ENCODE peak calls at places on chromosomes 3 and 15, in ten cellular contexts. U is BE2C, F is neuronal stem cell, A is kidney, Y is heart left ventricle, J is NT2/D1, E is gastrocnemius medialis, T is cardiac muscle cell, H is psoas muscle, Q is mesenchymal stem cell. C is an unnamed sample. For H3K4me1 and H3K9me3, the result is how much of the 10 kb centered on the place peaks cover.

GRCh38 chr3:33186524-33187367 is 31.9 kb downstream of the SUSD5 start:
- DNase-seq in U (no peak), F (no peak), A (no peak), Y (no peak), J (no peak), E (no peak), T (peak), H (no peak), Q (peak), C (no peak)

GRCh38 chr3:187979543-187979942 is 174.4 kb upstream of the LPP start:
- DNase-seq in U (no peak), F (no peak), A (no peak), Y (no peak), J (no peak), E (no peak), T (no peak), H (no peak), Q (no peak), C (no peak)

GRCh38 chr3:72080101-72080500 is 295.2 kb upstream of the PROK2 start:
- DNase-seq in U (no peak), F (no peak), A (no peak), Y (no peak), J (no peak), E (no peak), T (no peak), H (no peak), Q (no peak), C (no peak)

GRCh38 chr3:2735392-2735894 is 374.7 kb downstream of the IL5RA start:
- DNase-seq in U (no peak), F (no peak), A (no peak), Y (no peak), J (no peak), E (no peak), T (no peak), H (no peak), Q (no peak), C (no peak)

GRCh38 chr3:174270841-174271240 is 588.3 kb upstream of the NAALADL2 start:
- DNase-seq in U (no peak), F (no peak), A (no peak), Y (no peak), J (no peak), E (no peak), T (peak), H (no peak), Q (peak), C (no peak)

GRCh38 chr15:74664028-74664616 is 31.7 kb downstream of the EDC3 start:
- DNase-seq in U (no peak), F (no peak), A (no peak), Y (no peak), J (no peak), E (peak), T (peak), H (peak), Q (peak), C (no peak)

GRCh38 chr3:18425641-18426403 is 683 bp upstream of the SATB1 start:
- DNase-seq in U (peak), F (no peak), A (peak), Y (peak), J (no peak), E (no peak), T (peak), H (peak), Q (peak), C (peak)

GRCh38 chr3:129608087-129608935 is 1.8 kb upstream of the PLXND1 start:
- DNase-seq in U (peak), F (no peak), A (no peak), Y (no peak), J (no peak), E (no peak), T (peak), H (no peak), Q (peak), C (no peak)

GRCh38 chr3:156673732-156674045 is 701 bp upstream of the TIPARP start:
- DNase-seq in U (no peak), F (no peak), A (no peak), Y (no peak), J (no peak), E (no peak), T (no peak), H (no peak), Q (no peak), C (no peak)

GRCh38 chr3:15958692-15959433 is 161.1 kb upstream of the ANKRD28 start:
- DNase-seq in U (no peak), F (no peak), A (no peak), Y (no peak), J (no peak), E (no peak), T (no peak), H (no peak), Q (peak), C (no peak)

GRCh38 chr3:182910939-182911781 is 69.2 kb downstream of the DCUN1D1 start:
- DNase-seq in U (no peak), F (no peak), A (no peak), Y (no peak), J (no peak), E (no peak), T (no peak), H (no peak), Q (no peak), C (no peak)

GRCh38 chr3:34742151-34742550 is 897.2 kb upstream of the ARPP21 start:
- DNase-seq in U (no peak), F (no peak), A (no peak), Y (no peak), J (no peak), E (no peak), T (no peak), H (no peak), Q (no peak), C (no peak)

GRCh38 chr3:102006812-102007485 is 157.6 kb downstream of the NFKBIZ start:
- DNase-seq in U (no peak), F (no peak), A (no peak), Y (peak), J (no peak), E (peak), T (peak), H (no peak), Q (peak), C (no peak)

GRCh38 chr3:110526732-110527727 is 544.6 kb upstream of the NECTIN3 start:
- DNase-seq in U (no peak), F (peak), A (no peak), Y (no peak), J (peak), E (no peak), T (peak), H (no peak), Q (peak), C (peak)

GRCh38 chr15:61634837-61635236 is 405.7 kb upstream of the RORA start:
- DNase-seq in U (no peak), F (no peak), A (no peak), Y (no peak), J (no peak), E (no peak), T (no peak), H (no peak), Q (no peak), C (no peak)

GRCh38 chr15:70353606-70354259 is 256.0 kb upstream of the TLE3 start:
- DNase-seq in U (no peak), F (no peak), A (no peak), Y (no peak), J (no peak), E (no peak), T (no peak), H (no peak), Q (no peak), C (no peak)

GRCh38 chr3:40920041-40920440 is 279.3 kb upstream of the CTNNB1 start:
- DNase-seq in U (no peak), F (no peak), A (no peak), Y (no peak), J (peak), E (no peak), T (peak), H (no peak), Q (peak), C (no peak)

GRCh38 chr3:32685604-32686185 is 707 bp downstream of the CNOT10 start:
- DNase-seq in U (no peak), F (peak), A (no peak), Y (no peak), J (peak), E (no peak), T (peak), H (no peak), Q (no peak), C (no peak)

GRCh38 chr15:88627463-88627862 is 6.3 kb downstream of the AEN start:
- DNase-seq in U (no peak), F (no peak), A (no peak), Y (no peak), J (no peak), E (no peak), T (no peak), H (no peak), Q (no peak), C (no peak)

GRCh38 chr3:159486580-159486979 is 502.1 kb upstream of the IL12A start:
- DNase-seq in U (no peak), F (no peak), A (no peak), Y (no peak), J (no peak), E (no peak), T (peak), H (no peak), Q (no peak), C (no peak)

GRCh38 chr15:92009162-92009561 is 155.7 kb downstream of the SLCO3A1 start:
- DNase-seq in U (no peak), F (no peak), A (no peak), Y (peak), J (no peak), E (no peak), T (no peak), H (no peak), Q (no peak), C (no peak)

GRCh38 chr3:108983051-108983450 is 29.4 kb upstream of the GUCA1C start:
- DNase-seq in U (no peak), F (no peak), A (no peak), Y (no peak), J (no peak), E (no peak), T (no peak), H (no peak), Q (no peak), C (no peak)

GRCh38 chr3:132445812-132446211 is 28.5 kb downstream of the DNAJC13 start:
- DNase-seq in U (no peak), F (no peak), A (no peak), Y (no peak), J (no peak), E (no peak), T (peak), H (no peak), Q (peak), C (peak)

GRCh38 chr3:8938021-8938420 is 25.3 kb downstream of the RAD18 start:
- DNase-seq in U (no peak), F (no peak), A (no peak), Y (no peak), J (no peak), E (no peak), T (peak), H (no peak), Q (peak), C (no peak)

GRCh38 chr15:82951472-82952155 is 906 bp downstream of the HOMER2 start:
- DNase-seq in U (no peak), F (no peak), A (no peak), Y (no peak), J (no peak), E (no peak), T (no peak), H (no peak), Q (no peak), C (no peak)

GRCh38 chr15:68783226-68784054 is 37.3 kb downstream of the ANP32A start:
- DNase-seq in U (peak), F (no peak), A (no peak), Y (no peak), J (no peak), E (no peak), T (no peak), H (no peak), Q (peak), C (peak)

DNA sequence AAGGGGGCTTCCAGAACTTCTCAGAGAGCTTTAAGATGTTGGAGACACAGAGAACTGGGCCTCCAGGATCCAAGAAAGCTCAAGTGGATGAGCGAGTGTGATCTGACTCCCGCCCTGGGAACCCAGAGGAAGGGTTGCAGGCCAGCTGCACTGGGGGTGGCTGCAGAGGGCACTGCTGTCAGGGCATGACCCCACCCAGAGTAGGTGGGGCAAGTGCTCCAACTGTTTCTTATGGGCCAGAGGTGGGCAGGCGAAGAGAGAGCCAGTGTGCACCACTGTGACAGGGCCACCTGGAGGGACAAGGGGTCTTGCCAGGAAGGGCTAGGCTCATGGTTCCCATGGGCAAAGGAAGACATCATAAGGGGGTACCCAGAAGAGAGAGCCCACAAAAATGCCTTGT is 48.8 kb downstream of the EXOG start:
- DNase-seq in U (no peak), F (no peak), A (no peak), Y (peak), J (no peak), E (no peak), T (no peak), H (no peak), Q (no peak), C (no peak)
- H3K4me3 ChIP-seq in U (no peak), F (no peak), A (no peak), Y (no peak), J (no peak), E (no peak), T (no peak), H (no peak), Q (no peak), C (no peak)

GRCh38 chr15:55247766-55248427 is 41.7 kb downstream of the RAB27A start:
- DNase-seq in U (no peak), F (no peak), A (no peak), Y (no peak), J (no peak), E (no peak), T (no peak), H (no peak), Q (peak), C (no peak)

GRCh38 chr15:55248895-55249294 is 40.7 kb downstream of the RAB27A start:
- DNase-seq in U (no peak), F (no peak), A (no peak), Y (no peak), J (no peak), E (no peak), T (no peak), H (no peak), Q (no peak), C (peak)

GRCh38 chr15:55250951-55251350 is 38.7 kb downstream of the RAB27A start:
- DNase-seq in U (no peak), F (no peak), A (no peak), Y (no peak), J (no peak), E (no peak), T (no peak), H (no peak), Q (no peak), C (no peak)

GRCh38 chr15:55247276-55247675 is 42.3 kb downstream of the RAB27A start:
- DNase-seq in U (no peak), F (no peak), A (no peak), Y (no peak), J (no peak), E (no peak), T (no peak), H (no peak), Q (peak), C (no peak)

GRCh38 chr15:55250392-55250791 is 39.2 kb downstream of the RAB27A start:
- DNase-seq in U (no peak), F (no peak), A (no peak), Y (no peak), J (no peak), E (no peak), T (peak), H (no peak), Q (peak), C (no peak)
- H3K4me1 ChIP-seq in U (under half), F (under half), A (under half), Y (under half), J (under half), E (under half), T (under half), H (under half), Q (under half), C (under half)

GRCh38 chr3:118842147-118842863 is 192.3 kb downstream of the IGSF11 start:
- DNase-seq in U (no peak), F (peak), A (no peak), Y (no peak), J (no peak), E (no peak), T (peak), H (no peak), Q (peak), C (no peak)
- H3K9me3 ChIP-seq in U (under half), F (under half), A (under half), Y (under half), J (half or more), E (under half), T (under half), H (under half), Q (under half), C (under half)

GRCh38 chr3:148089171-148089570 is 608.5 kb upstream of the AGTR1 start:
- DNase-seq in U (no peak), F (no peak), A (no peak), Y (no peak), J (no peak), E (no peak), T (no peak), H (no peak), Q (no peak), C (no peak)
- H3K4me3 ChIP-seq in U (no peak), F (no peak), A (no peak), Y (no peak), J (no peak), E (no peak), T (no peak), H (no peak), Q (no peak), C (no peak)

GRCh38 chr15:97115764-97116075 is 785.2 kb downstream of the NR2F2 start:
- DNase-seq in U (no peak), F (no peak), A (no peak), Y (no peak), J (no peak), E (no peak), T (no peak), H (no peak), Q (no peak), C (no peak)
- H3K4me1 ChIP-seq in U (under half), F (under half), A (under half), Y (under half), J (under half), E (under half), T (under half), H (under half), Q (under half), C (under half)

DNA sequence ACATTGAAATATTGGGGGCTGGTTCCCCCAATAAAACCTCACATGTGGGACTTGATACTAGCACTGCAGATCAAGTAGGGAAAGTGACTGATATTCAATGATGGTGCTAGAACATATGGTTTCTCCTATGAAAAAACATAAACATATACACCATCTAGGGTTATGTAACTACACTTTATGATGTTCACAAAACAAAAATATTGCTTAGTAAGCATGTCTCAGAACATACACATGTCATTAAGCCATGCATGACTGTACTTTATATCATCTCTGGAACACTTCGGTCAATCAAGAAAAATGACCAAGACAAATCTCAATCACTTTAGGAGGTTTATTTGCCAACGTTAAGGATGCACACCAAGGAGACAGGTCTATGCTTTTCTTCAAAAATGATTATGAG is 57.4 kb downstream of the ZNF717 start:
- DNase-seq in U (no peak), F (no peak), A (no peak), Y (no peak), J (no peak), E (no peak), T (no peak), H (no peak), Q (no peak), C (no peak)
- H3K9me3 ChIP-seq in U (under half), F (under half), A (under half), Y (half or more), J (half or more), E (under half), T (under half), H (half or more), Q (half or more), C (under half)

DNA sequence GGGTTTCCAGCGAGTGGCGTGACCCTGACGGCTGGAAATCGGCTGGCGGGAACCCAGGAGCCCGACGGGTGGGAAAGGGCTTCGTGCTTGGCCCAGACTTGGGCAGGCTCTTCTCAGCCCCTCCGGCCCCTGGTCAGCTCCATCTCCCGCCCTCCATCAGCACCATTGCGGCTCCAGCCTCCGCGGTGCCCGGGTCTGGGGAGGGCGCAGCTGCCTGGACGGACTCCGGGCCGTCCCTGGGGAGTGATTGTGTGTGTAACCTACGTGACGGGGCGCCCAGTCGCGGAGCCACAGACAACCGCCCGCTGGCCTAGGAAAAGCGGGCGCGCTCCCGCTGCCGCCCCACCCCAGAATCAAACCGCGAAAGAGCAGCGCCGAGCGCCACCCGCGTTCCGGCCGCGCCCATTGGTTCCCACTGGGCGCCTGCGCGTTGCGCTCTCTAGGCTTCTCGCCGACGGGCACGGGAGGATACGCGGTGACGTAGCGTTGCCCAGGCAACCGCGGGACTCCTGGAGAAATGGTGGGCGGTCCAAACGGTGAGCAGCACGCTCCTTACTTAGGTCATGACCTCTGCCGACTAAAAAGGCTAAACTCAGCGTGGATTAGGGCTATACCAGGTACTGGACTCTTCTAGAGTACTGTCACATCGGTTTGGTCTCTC is at the start of gene CFAP20DC:
- DNase-seq in U (peak), F (peak), A (peak), Y (peak), J (peak), E (peak), T (peak), H (peak), Q (peak), C (peak)
- H3K4me3 ChIP-seq in U (peak), F (peak), A (peak), Y (peak), J (peak), E (peak), T (peak), H (peak), Q (peak), C (peak)

DNA sequence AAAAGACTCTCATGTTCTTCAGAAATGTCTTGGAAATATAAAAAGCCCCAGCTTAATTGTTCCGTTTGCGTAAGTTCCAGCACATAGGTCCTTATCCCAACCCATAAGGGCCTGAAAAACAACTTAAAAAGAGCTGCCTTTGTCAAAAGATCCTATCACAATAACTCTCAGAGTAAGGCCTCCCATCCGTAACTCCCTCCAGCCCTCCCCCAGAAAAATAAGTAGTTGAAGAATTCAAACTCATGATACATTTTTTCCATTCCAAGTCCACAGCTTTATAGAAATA is 38.0 kb upstream of the SECISBP2L start:
- DNase-seq in U (no peak), F (no peak), A (no peak), Y (no peak), J (no peak), E (no peak), T (no peak), H (no peak), Q (no peak), C (no peak)
- H3K4me1 ChIP-seq in U (under half), F (under half), A (under half), Y (under half), J (under half), E (under half), T (under half), H (under half), Q (under half), C (under half)

GRCh38 chr15:20352241-20353200 is 189.1 kb downstream of the GOLGA6L6 start:
- DNase-seq in U (no peak), F (no peak), A (peak), Y (no peak), J (no peak), E (no peak), T (no peak), H (peak), Q (no peak), C (peak)

GRCh38 chr15:20351448-20351961 is 190.1 kb downstream of the GOLGA6L6 start:
- DNase-seq in U (no peak), F (no peak), A (peak), Y (peak), J (no peak), E (no peak), T (no peak), H (peak), Q (no peak), C (no peak)

GRCh38 chr15:20355256-20355868 is 186.2 kb downstream of the GOLGA6L6 start:
- DNase-seq in U (no peak), F (no peak), A (peak), Y (no peak), J (no peak), E (no peak), T (no peak), H (peak), Q (no peak), C (no peak)

GRCh38 chr15:20356444-20357138 is 185.0 kb downstream of the GOLGA6L6 start:
- DNase-seq in U (no peak), F (peak), A (peak), Y (peak), J (peak), E (no peak), T (no peak), H (peak), Q (peak), C (peak)

GRCh38 chr15:20353966-20354883 is 187.4 kb downstream of the GOLGA6L6 start:
- DNase-seq in U (no peak), F (no peak), A (peak), Y (no peak), J (no peak), E (no peak), T (no peak), H (peak), Q (no peak), C (no peak)
- H3K9me3 ChIP-seq in U (under half), F (under half), A (under half), Y (under half), J (under half), E (under half), T (under half), H (under half), Q (under half), C (under half)

C was measured in HAP-1.